ENCODE peak calls at places on chromosomes 13 and 19, in nine cellular contexts. C is fibroblast of lung, R is SK-N-MC, I is kidney, F is endodermal cell, V is endothelial cell of umbilical vein, S is mesendoderm, Y is colonic mucosa, W is HCT116. U is an unnamed sample.

GRCh38 chr13:73667756-73668155 is 466.4 kb downstream of the KLF12 start:
- DNase-seq in C (no peak), R (no peak), I (no peak), F (no peak), V (no peak), S (no peak), Y (no peak), W (no peak), U (no peak)

GRCh38 chr13:75258159-75258782 is 223.7 kb downstream of the TBC1D4 start:
- DNase-seq in C (peak; percentile 41), R (peak; percentile 61), I (no peak), F (no peak), V (peak; percentile 65), S (peak; percentile 65), Y (no peak), W (peak; percentile 23), U (peak; percentile 47)

GRCh38 chr19:16342002-16342715 is 17.5 kb downstream of the KLF2 start:
- DNase-seq in C (peak; percentile 78), R (no peak), I (peak; percentile 62), F (no peak), V (no peak), S (no peak), Y (no peak), W (no peak), U (no peak)

GRCh38 chr13:91112191-91112579 is 235.3 kb upstream of the MIR17HG start:
- DNase-seq in C (no peak), R (no peak), I (no peak), F (no peak), V (no peak), S (no peak), Y (no peak), W (no peak), U (no peak)

GRCh38 chr19:40280608-40281221 is 4.4 kb downstream of the AKT2 start:
- DNase-seq in C (no peak), R (no peak), I (peak; percentile 64), F (peak; percentile 83), V (no peak), S (peak; percentile 57), Y (peak; percentile 91), W (no peak), U (no peak)

GRCh38 chr13:45178349-45179142 is 22.3 kb downstream of the KCTD4 start:
- DNase-seq in C (peak; percentile 95), R (no peak), I (no peak), F (no peak), V (peak; percentile 46), S (no peak), Y (peak; percentile 35), W (no peak), U (no peak)

GRCh38 chr19:42324655-42325307 is 654 bp upstream of the MEGF8 start:
- DNase-seq in C (no peak), R (no peak), I (no peak), F (peak; percentile 73), V (no peak), S (no peak), Y (peak; percentile 29), W (no peak), U (peak; percentile 47)

GRCh38 chr13:31042501-31043165 is 110.2 kb downstream of the TEX26 start:
- DNase-seq in C (no peak), R (no peak), I (no peak), F (no peak), V (no peak), S (no peak), Y (no peak), W (no peak), U (no peak)

GRCh38 chr19:54282706-54283105 is 1.8 kb upstream of the LILRB2 start:
- DNase-seq in C (no peak), R (no peak), I (no peak), F (no peak), V (no peak), S (no peak), Y (no peak), W (no peak), U (no peak)

GRCh38 chr13:38582133-38582532 is 104.7 kb upstream of the FREM2 start:
- DNase-seq in C (peak; percentile 38), R (no peak), I (no peak), F (no peak), V (peak; percentile 24), S (peak; percentile 59), Y (peak; percentile 21), W (no peak), U (peak; percentile 61)

GRCh38 chr19:56764296-56764695 is 76.2 kb downstream of the PEG3 start:
- DNase-seq in C (no peak), R (no peak), I (no peak), F (no peak), V (no peak), S (peak; percentile 20), Y (no peak), W (no peak), U (no peak)

GRCh38 chr19:17450264-17451075 is 2.0 kb upstream of the TMEM221 start:
- DNase-seq in C (no peak), R (no peak), I (no peak), F (no peak), V (no peak), S (no peak), Y (no peak), W (peak; percentile 88), U (no peak)

GRCh38 chr19:17294051-17294891 is 9.0 kb downstream of the ABHD8 start:
- DNase-seq in C (no peak), R (no peak), I (no peak), F (peak; percentile 96), V (no peak), S (peak; percentile 77), Y (peak; percentile 62), W (no peak), U (peak; percentile 48)

GRCh38 chr13:76271728-76272232 is 614.4 kb downstream of the KCTD12 start:
- DNase-seq in C (no peak), R (no peak), I (no peak), F (no peak), V (no peak), S (peak; percentile 63), Y (no peak), W (no peak), U (no peak)

GRCh38 chr13:75359266-75359665 is 122.7 kb downstream of the TBC1D4 start:
- DNase-seq in C (peak; percentile 98), R (no peak), I (no peak), F (no peak), V (no peak), S (peak; percentile 89), Y (no peak), W (peak; percentile 74), U (peak; percentile 14)

GRCh38 chr13:100674363-100674847 is at the start of gene TMTC4:
- DNase-seq in C (no peak), R (no peak), I (no peak), F (no peak), V (no peak), S (peak; percentile 46), Y (no peak), W (no peak), U (peak; percentile 85)

GRCh38 chr19:39516270-39516669 is 1.3 kb downstream of the SELENOV start:
- DNase-seq in C (no peak), R (no peak), I (no peak), F (no peak), V (no peak), S (no peak), Y (no peak), W (no peak), U (no peak)

DNA sequence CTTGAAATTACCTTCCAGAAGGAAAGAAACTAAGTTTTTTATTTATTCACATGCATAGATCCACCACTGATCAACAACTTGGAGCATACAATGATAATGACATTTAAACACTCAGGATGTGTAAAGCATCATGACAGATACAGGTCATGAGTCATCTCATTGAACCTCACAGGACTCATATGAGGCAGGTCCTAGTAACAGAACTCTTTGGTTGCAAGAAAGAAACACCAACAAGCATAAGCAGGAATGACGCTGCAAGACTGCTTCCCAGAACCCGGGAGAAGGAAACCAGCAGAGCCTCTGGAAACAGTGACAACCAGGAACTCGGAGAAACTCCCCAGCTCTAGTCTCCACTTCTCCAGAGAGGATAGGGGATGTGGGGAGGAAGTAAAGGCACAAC is 60.8 kb upstream of the IPO5 start:
- DNase-seq in C (peak; percentile 52), R (no peak), I (no peak), F (no peak), V (no peak), S (peak; percentile 10), Y (no peak), W (no peak), U (no peak)
- H3K9ac ChIP-seq in C (no peak overlapping the region), R (no peak overlapping the region), I (no peak overlapping the region), F (no peak overlapping the region), V (no peak overlapping the region), S (no peak overlapping the region), Y (no peak overlapping the region), W (no peak overlapping the region), U (no peak overlapping the region)

GRCh38 chr13:102318233-102318632 is 83.6 kb downstream of the FGF14 start:
- DNase-seq in C (no peak), R (no peak), I (peak; percentile 19), F (no peak), V (no peak), S (no peak), Y (no peak), W (no peak), U (no peak)
- H3K9ac ChIP-seq in C (no peak overlapping the region), R (no peak overlapping the region), I (no peak overlapping the region), F (no peak overlapping the region), V (no peak overlapping the region), S (no peak overlapping the region), Y (no peak overlapping the region), W (no peak overlapping the region), U (no peak overlapping the region)

DNA sequence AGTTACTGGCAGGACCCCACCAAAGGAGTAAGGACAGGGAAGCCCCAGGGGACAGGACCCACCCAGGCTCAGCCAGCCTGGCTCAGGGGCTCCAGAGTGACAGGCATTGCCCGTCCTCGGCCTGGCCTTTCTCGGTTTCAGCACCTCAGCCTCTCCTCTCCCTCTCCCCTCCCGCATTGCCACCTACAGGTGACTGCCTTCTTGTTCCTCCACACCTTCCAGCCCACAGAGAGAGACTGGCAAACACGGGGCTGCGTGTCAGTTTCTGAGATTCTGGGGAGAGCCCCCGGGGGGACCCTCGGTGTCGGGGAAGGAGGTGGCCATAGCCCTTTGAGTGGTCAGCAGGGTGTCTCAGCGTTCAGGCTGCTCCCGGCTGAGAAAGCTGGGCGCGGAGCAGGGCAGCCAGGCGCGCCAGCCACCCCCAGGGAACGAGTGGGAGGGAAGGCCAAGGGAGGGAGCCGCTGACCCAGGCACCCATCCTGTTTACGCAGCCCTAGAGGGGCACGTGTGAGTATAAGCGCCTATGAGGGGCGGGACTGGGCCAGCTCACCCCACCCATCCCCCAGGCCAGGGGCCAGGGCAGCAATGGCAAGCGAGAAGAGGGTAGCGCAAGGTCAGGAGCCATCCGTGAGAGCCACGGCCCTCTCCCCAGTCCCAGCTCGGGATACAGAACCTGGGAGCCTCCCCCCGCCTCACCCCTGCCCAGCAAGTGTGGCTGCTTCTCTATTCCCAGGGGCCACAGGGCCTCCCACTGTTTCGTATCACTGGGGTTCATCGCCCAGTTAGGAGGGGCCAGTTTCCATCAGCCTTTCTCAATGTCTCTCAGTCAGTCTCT is 743 bp upstream of the DMKN start:
- DNase-seq in C (no peak), R (no peak), I (no peak), F (peak; percentile 85), V (no peak), S (peak; percentile 44), Y (no peak), W (peak; percentile 12), U (peak; percentile 27)
- H3K9ac ChIP-seq in C (peak overlapping the region; percentile 43), R (no peak overlapping the region), I (no peak overlapping the region), F (no peak overlapping the region), V (no peak overlapping the region), S (peak overlapping the region; percentile 25), Y (peak overlapping the region; percentile 2), W (peak overlapping the region; percentile 39), U (no peak overlapping the region)

DNA sequence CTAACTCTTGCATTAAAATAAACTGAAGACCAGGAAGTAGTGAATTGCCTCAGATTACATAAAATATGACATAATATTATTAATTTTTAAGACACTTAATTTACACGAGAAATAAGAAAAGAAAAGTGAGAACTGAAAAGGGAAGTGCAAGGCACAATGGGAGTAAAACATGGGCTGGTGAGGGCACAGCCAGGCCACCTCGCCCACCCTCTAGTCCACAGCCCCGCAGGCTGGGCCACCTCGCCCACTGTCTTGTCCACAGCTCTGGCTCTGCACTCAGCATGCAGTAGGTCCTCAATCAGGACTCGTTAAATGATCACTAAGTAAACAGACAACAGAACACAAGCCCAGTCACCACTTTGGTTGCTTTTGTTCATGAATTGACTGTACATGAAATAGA is 67.8 kb upstream of the ARHGEF7 start:
- DNase-seq in C (no peak), R (no peak), I (no peak), F (no peak), V (no peak), S (no peak), Y (no peak), W (no peak), U (no peak)
- H3K9ac ChIP-seq in C (no peak overlapping the region), R (no peak overlapping the region), I (no peak overlapping the region), F (no peak overlapping the region), V (no peak overlapping the region), S (no peak overlapping the region), Y (no peak overlapping the region), W (no peak overlapping the region), U (no peak overlapping the region)